ENCODE peak calls at places on chromosomes 13 and 19, in four cellular contexts. One of them, this sample, is unnamed.

GRCh38 chr13:22061806-22062391 is 391.0 kb downstream of the FGF9 start:
- DNase-seq in WTC11: no peak
- DNase-seq in K562: no peak
- DNase-seq in HepG2: no peak
- DNase-seq in this sample: no peak

GRCh38 chr13:21458457-21458815 is 667 bp downstream of the ZDHHC20 start:
- DNase-seq in WTC11: peak
- DNase-seq in K562: peak
- DNase-seq in HepG2: no peak
- DNase-seq in this sample: peak

GRCh38 chr13:100434010-100434763 is 154.4 kb downstream of the GGACT start:
- DNase-seq in WTC11: no peak
- DNase-seq in K562: no peak
- DNase-seq in HepG2: peak
- DNase-seq in this sample: no peak

GRCh38 chr19:53892981-53893325 is 11.0 kb downstream of the PRKCG start:
- DNase-seq in WTC11: peak
- DNase-seq in K562: peak
- DNase-seq in HepG2: no peak
- DNase-seq in this sample: peak

GRCh38 chr19:38268539-38268938 is 4.2 kb downstream of the SPINT2 start:
- DNase-seq in WTC11: no peak
- DNase-seq in K562: no peak
- DNase-seq in HepG2: no peak
- DNase-seq in this sample: no peak

GRCh38 chr19:19568802-19569756 is 31.0 kb downstream of the CILP2 start:
- DNase-seq in WTC11: no peak
- DNase-seq in K562: no peak
- DNase-seq in HepG2: no peak
- DNase-seq in this sample: no peak

GRCh38 chr19:46919324-46919723 is 58.5 kb downstream of the ARHGAP35 start:
- DNase-seq in WTC11: no peak
- DNase-seq in K562: no peak
- DNase-seq in HepG2: no peak
- DNase-seq in this sample: no peak

GRCh38 chr19:2491130-2491801 is 15.3 kb downstream of the GADD45B start:
- DNase-seq in WTC11: no peak
- DNase-seq in K562: no peak
- DNase-seq in HepG2: no peak
- DNase-seq in this sample: no peak

GRCh38 chr19:19329199-19329598 is 8.6 kb downstream of the MAU2 start:
- DNase-seq in WTC11: no peak
- DNase-seq in K562: no peak
- DNase-seq in HepG2: no peak
- DNase-seq in this sample: no peak

GRCh38 chr19:6577410-6578125 is 13.4 kb downstream of the CD70 start:
- DNase-seq in WTC11: no peak
- DNase-seq in K562: peak
- DNase-seq in HepG2: no peak
- DNase-seq in this sample: no peak

GRCh38 chr13:23979361-23980159 is 82.3 kb upstream of the C1QTNF9B start:
- DNase-seq in WTC11: peak
- DNase-seq in K562: no peak
- DNase-seq in HepG2: peak
- DNase-seq in this sample: peak

GRCh38 chr13:97026759-97027555 is 32.7 kb upstream of the OXGR1 start:
- DNase-seq in WTC11: no peak
- DNase-seq in K562: no peak
- DNase-seq in HepG2: no peak
- DNase-seq in this sample: no peak

GRCh38 chr19:55370305-55370988 is at the start of gene IL11:
- DNase-seq in WTC11: no peak
- DNase-seq in K562: no peak
- DNase-seq in HepG2: no peak
- DNase-seq in this sample: no peak

GRCh38 chr13:28685114-28685513 is 26.2 kb downstream of the POMP start:
- DNase-seq in WTC11: no peak
- DNase-seq in K562: no peak
- DNase-seq in HepG2: no peak
- DNase-seq in this sample: no peak

GRCh38 chr13:59513686-59514085 is 650.0 kb downstream of the DIAPH3 start:
- DNase-seq in WTC11: no peak
- DNase-seq in K562: no peak
- DNase-seq in HepG2: no peak
- DNase-seq in this sample: no peak

GRCh38 chr13:112574476-112575294 is 13.3 kb downstream of the TUBGCP3 start:
- DNase-seq in WTC11: no peak
- DNase-seq in K562: no peak
- DNase-seq in HepG2: no peak
- DNase-seq in this sample: no peak

GRCh38 chr19:38308926-38309614 is 5.0 kb downstream of the C19orf33 start:
- DNase-seq in WTC11: no peak
- DNase-seq in K562: no peak
- DNase-seq in HepG2: no peak
- DNase-seq in this sample: no peak

GRCh38 chr13:43805071-43805468 is 18.3 kb upstream of the ENOX1 start:
- DNase-seq in WTC11: no peak
- DNase-seq in K562: no peak
- DNase-seq in HepG2: peak
- DNase-seq in this sample: no peak

GRCh38 chr13:98253526-98253925 is 76.5 kb upstream of the RNF113B start:
- DNase-seq in WTC11: no peak
- DNase-seq in K562: no peak
- DNase-seq in HepG2: no peak
- DNase-seq in this sample: no peak
- TF ChIP-seq ELF4 in WTC11: no peak
- TF ChIP-seq ELF4 in K562: no peak
- TF ChIP-seq ELF4 in HepG2: no peak
- TF ChIP-seq ELF4 in this sample: no peak

DNA sequence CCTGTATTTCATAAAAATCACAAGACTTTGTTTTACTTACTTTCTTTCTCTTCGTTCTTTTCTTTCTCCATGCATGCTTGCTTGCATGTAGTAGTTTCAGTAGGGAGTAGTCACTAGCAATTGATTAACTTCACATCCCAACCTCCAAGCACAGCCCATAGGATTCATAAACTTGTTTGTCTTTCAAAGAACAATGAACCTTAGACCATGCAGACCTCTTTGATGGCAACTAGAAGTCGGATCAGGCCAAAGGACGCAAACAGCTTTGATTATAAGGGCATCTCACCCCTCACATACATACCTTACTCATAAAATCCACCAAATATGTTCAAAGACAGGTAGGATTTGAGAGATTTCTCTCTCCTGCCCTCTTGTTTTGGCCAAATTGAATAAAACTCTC is 3.1 kb upstream of the PRR20A start:
- DNase-seq in WTC11: no peak
- DNase-seq in K562: no peak
- DNase-seq in HepG2: peak
- DNase-seq in this sample: no peak
- TF ChIP-seq SP1 in WTC11: no peak
- TF ChIP-seq SP1 in K562: no peak
- TF ChIP-seq SP1 in HepG2: no peak
- TF ChIP-seq SP1 in this sample: no peak

DNA sequence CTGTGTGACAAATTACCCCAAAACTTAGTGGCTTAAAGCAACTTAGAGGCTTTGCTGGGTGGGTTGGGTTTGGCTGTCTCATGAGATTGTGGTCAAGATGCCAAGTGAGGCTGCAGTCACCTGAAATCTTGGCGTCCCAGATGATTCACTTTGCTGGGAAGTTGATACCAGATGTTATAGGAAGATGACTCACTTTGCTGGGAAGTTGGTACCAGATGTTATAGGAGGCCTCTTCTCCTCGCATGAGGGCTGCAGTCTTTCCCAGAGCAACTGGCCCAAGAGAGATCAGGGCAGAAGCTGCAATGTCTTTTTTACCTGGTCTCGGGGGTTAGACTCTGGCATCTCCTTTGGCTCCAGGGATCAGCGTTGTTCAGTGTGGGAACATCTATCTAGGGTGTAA is 16.8 kb downstream of the TEX29 start:
- DNase-seq in WTC11: no peak
- DNase-seq in K562: no peak
- DNase-seq in HepG2: no peak
- DNase-seq in this sample: no peak
- TF ChIP-seq ELF4 in WTC11: no peak
- TF ChIP-seq ELF4 in K562: no peak
- TF ChIP-seq ELF4 in HepG2: no peak
- TF ChIP-seq ELF4 in this sample: no peak

GRCh38 chr13:33870046-33870668 is 52.2 kb downstream of the RFC3 start:
- DNase-seq in WTC11: no peak
- DNase-seq in K562: no peak
- DNase-seq in HepG2: no peak
- DNase-seq in this sample: no peak
- TF ChIP-seq SP1 in WTC11: no peak
- TF ChIP-seq SP1 in K562: no peak
- TF ChIP-seq SP1 in HepG2: no peak
- TF ChIP-seq SP1 in this sample: no peak

DNA sequence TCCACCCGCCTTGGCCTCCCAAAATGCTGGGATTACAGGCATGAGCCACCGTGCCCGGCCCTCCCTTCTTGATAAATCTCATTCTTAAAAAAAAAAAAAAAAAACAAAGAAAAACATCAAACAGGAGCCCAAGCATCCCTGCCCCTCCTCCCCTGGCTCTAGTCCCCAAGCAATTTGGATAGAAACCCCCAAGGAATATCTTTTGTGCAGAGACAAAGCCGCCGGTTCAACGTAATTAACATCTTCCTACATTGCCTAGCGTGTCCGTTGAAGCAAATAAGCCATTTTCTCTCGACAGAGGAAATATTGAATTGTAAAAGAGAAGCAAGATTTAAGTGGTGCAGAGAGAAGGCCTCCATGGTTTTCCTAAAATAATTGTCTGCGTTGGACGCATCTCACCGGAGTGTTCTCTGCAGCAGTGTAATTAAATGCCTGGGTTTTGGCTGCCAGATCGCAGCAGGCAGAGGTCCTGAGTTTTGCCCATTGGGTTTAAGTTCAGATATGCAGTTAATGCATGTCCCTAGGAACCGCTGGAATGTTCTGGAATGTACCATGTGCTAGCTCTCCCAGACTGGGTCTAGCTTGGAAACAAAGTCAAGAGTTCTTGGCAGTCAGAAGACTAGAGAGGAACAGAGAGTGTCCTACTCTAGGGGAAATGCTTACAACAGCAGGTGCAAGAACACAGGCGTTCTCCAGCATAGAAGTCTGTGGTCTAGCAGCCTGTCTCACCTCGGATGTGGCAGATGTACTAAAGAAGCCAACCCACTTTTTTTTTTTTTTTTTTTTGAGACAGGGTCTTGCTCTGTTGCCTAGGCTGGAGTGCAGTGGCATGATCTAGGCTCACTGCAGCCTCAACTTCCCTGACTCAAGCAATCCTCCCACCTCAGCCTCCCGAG is 30.9 kb downstream of the PIN1 start:
- DNase-seq in WTC11: no peak
- DNase-seq in K562: no peak
- DNase-seq in HepG2: no peak
- DNase-seq in this sample: no peak
- TF ChIP-seq ELF4 in WTC11: no peak
- TF ChIP-seq ELF4 in K562: no peak
- TF ChIP-seq ELF4 in HepG2: no peak
- TF ChIP-seq ELF4 in this sample: no peak

GRCh38 chr19:13187419-13187818 is 37.2 kb downstream of the IER2 start:
- DNase-seq in WTC11: no peak
- DNase-seq in K562: no peak
- DNase-seq in HepG2: no peak
- DNase-seq in this sample: no peak

GRCh38 chr19:13176345-13176744 is 26.1 kb downstream of the IER2 start:
- DNase-seq in WTC11: no peak
- DNase-seq in K562: no peak
- DNase-seq in HepG2: no peak
- DNase-seq in this sample: no peak

GRCh38 chr19:13181747-13182388 is 31.7 kb downstream of the IER2 start:
- DNase-seq in WTC11: no peak
- DNase-seq in K562: peak
- DNase-seq in HepG2: no peak
- DNase-seq in this sample: peak
- TF ChIP-seq SP1 in WTC11: no peak
- TF ChIP-seq SP1 in K562: no peak
- TF ChIP-seq SP1 in HepG2: no peak
- TF ChIP-seq SP1 in this sample: no peak

DNA sequence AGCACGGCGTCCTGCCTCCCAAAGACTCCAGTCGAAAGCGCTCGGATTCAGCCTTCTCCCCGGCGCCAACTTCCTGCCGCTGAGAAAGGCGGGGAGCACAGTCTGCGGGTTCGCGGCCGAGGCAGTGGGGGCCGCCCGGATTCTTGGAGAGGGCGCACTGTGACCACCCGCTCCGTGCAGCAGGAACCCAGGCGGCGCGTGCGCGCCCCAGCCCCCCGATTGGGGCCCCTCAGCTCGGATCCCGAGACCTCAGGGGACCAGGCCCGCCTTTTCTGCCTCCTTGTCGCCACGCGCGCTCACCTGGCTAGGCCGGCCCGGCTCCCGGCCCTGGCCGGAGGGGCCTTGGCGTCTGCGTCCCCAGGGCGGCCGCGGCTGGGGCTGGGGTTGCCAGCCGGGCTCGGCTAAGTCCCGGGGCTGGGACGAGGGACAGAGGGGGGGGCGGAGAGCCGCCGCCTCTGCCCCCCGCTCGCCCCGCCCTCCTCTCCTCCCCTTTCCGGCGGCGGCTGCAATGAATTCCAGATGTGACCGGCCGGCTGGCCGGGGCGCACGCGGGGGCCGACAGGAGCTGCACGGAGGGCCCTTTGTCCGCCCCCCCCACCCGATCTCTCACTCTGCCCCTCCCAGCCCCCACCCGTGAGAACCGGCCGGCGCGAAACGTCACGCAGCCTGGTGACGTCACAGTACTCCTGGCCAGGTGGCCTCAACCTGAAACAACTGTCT is at the start of gene S1PR2:
- DNase-seq in WTC11: peak
- DNase-seq in K562: peak
- DNase-seq in HepG2: peak
- DNase-seq in this sample: peak
- TF ChIP-seq ELF4 in WTC11: no peak
- TF ChIP-seq ELF4 in K562: no peak
- TF ChIP-seq ELF4 in HepG2: no peak
- TF ChIP-seq ELF4 in this sample: no peak